ENCODE peak calls at places on chromosomes 11 and 22, in six cellular contexts. D is transverse colon; U is MM.1S; O is naive thymus-derived CD4-positive, alpha-beta T cell; G is body of pancreas; Q is lower lobe of right lung. V is an unnamed sample. For H3K4me1 and H3K9me3, the result is how much of the 10 kb centered on the place peaks cover.

GRCh38 chr11:84612645-84613044 is 1014.5 kb downstream of the DLG2 start:
- DNase-seq in D (no peak), U (no peak), O (no peak), G (no peak), Q (no peak), V (no peak)

GRCh38 chr11:133986545-133986944 is 29.8 kb upstream of the IGSF9B start:
- DNase-seq in D (no peak), U (no peak), O (no peak), G (peak), Q (no peak), V (no peak)

GRCh38 chr11:12862761-12863469 is 146.2 kb upstream of the RASSF10 start:
- DNase-seq in D (peak), U (no peak), O (no peak), G (peak), Q (no peak), V (no peak)

GRCh38 chr11:43853766-43854165 is 26.9 kb upstream of the ALKBH3 start:
- DNase-seq in D (no peak), U (no peak), O (no peak), G (no peak), Q (no peak), V (no peak)

GRCh38 chr11:128156486-128156885 is 430.9 kb downstream of the ETS1 start:
- DNase-seq in D (no peak), U (no peak), O (no peak), G (no peak), Q (no peak), V (no peak)

GRCh38 chr22:35219012-35219411 is 38.3 kb upstream of the HMGXB4 start:
- DNase-seq in D (no peak), U (no peak), O (no peak), G (no peak), Q (no peak), V (no peak)

GRCh38 chr11:35324981-35325380 is 94.4 kb downstream of the SLC1A2 start:
- DNase-seq in D (no peak), U (no peak), O (no peak), G (no peak), Q (no peak), V (no peak)

GRCh38 chr22:37051629-37052385 is at the start of gene KCTD17:
- DNase-seq in D (peak), U (peak), O (peak), G (peak), Q (peak), V (peak)

GRCh38 chr11:79434263-79434662 is 6.6 kb downstream of the TENM4 start:
- DNase-seq in D (no peak), U (no peak), O (no peak), G (no peak), Q (no peak), V (no peak)

GRCh38 chr22:36475341-36475740 is 6.1 kb downstream of the TXN2 start:
- DNase-seq in D (no peak), U (no peak), O (no peak), G (no peak), Q (no peak), V (no peak)

GRCh38 chr11:30635401-30635989 is 49.3 kb upstream of the MPPED2 start:
- DNase-seq in D (no peak), U (no peak), O (no peak), G (peak), Q (no peak), V (no peak)

GRCh38 chr11:69918231-69918937 is 99.2 kb upstream of the FGF3 start:
- DNase-seq in D (peak), U (no peak), O (no peak), G (peak), Q (peak), V (no peak)

GRCh38 chr22:17106785-17107546 is 14.2 kb downstream of the TMEM121B start:
- DNase-seq in D (no peak), U (no peak), O (no peak), G (no peak), Q (peak), V (no peak)

GRCh38 chr22:35638408-35638807 is 9.8 kb upstream of the APOL6 start:
- DNase-seq in D (peak), U (no peak), O (no peak), G (peak), Q (peak), V (no peak)

GRCh38 chr11:5364214-5364613 is 12.9 kb downstream of the OR51B6 start:
- DNase-seq in D (no peak), U (no peak), O (no peak), G (no peak), Q (no peak), V (no peak)

GRCh38 chr22:40020956-40021355 is 26.2 kb downstream of the FAM83F start:
- DNase-seq in D (no peak), U (no peak), O (no peak), G (no peak), Q (no peak), V (no peak)

GRCh38 chr22:40024201-40025061 is 29.7 kb downstream of the FAM83F start:
- DNase-seq in D (peak), U (peak), O (peak), G (peak), Q (peak), V (peak)

GRCh38 chr22:40021401-40022000 is 26.7 kb downstream of the FAM83F start:
- DNase-seq in D (no peak), U (no peak), O (no peak), G (no peak), Q (no peak), V (no peak)

GRCh38 chr22:40022536-40023225 is 27.9 kb downstream of the FAM83F start:
- DNase-seq in D (no peak), U (no peak), O (no peak), G (no peak), Q (no peak), V (no peak)

DNA sequence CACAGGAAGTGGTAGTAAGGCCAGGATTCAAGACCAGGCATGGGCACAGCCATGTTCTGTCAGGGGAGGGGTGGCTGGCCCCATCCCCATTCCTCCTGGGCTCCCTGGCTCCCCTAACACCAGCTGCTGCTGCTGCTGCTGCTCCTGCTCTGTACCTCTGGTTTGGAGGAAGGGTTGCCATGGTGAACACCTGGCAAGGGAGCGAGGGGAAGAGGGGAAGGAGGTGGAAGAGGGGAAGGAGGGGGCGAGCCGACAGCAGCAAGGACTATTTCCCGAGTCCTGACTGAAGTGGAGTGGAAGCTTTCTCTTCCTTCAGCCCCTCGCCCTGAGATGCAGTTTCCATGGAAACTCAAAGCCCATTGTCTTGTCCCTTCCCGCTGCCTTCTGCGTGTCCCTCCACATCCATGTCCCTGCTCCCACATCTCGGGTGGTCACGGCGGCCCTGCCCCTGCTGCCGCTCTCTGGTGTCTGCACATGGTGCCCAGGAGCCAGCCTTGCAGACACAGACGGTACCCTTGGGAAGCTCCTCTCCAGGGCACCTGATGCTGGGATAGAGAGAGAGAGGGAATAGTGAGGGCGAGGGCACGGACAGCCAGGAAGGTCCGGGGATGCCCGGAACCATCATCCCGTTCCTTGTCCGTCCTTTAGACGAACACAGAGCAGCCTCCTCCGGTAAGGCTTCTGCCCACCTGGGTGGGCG is 28.6 kb downstream of the FAM83F start:
- DNase-seq in D (no peak), U (no peak), O (no peak), G (no peak), Q (no peak), V (no peak)
- H3K4me1 ChIP-seq in D (under half), U (under half), O (under half), G (under half), Q (under half), V (under half)

GRCh38 chr22:27750866-27751265 is 50.7 kb downstream of the MN1 start:
- DNase-seq in D (no peak), U (no peak), O (no peak), G (no peak), Q (peak), V (no peak)
- H3K27ac ChIP-seq in D (no peak), U (no peak), O (no peak), G (no peak), Q (no peak), V (no peak)

GRCh38 chr22:47966316-47966715 is 1203.9 kb downstream of the TBC1D22A start:
- DNase-seq in D (no peak), U (no peak), O (no peak), G (no peak), Q (no peak), V (no peak)
- H3K9me3 ChIP-seq in D (under half), U (under half), O (under half), G (under half), Q (under half), V (under half)

DNA sequence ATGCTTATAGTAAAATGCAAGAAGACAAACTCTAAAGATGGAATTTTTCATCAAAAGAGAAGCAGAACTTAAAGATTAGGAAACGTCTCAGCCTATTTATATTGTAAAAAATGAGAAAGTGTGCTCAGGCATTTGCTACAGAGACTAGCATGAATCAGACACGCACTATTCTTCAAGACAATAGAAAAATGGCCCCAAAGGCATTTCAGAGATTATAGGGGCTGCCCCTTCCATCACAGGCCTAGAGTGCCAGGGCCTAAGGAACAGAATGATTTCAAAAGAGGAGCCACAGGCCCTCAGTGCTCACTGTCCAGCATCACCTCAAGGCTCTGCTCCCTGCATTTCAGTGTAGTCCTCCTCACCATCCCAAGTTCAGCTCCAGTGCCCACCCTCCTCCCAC is 27.5 kb downstream of the TNKS1BP1 start:
- DNase-seq in D (no peak), U (no peak), O (no peak), G (no peak), Q (no peak), V (no peak)
- H3K4me1 ChIP-seq in D (under half), U (under half), O (under half), G (under half), Q (under half), V (under half)

GRCh38 chr11:101582242-101583052 is 1.4 kb downstream of the TRPC6 start:
- DNase-seq in D (no peak), U (no peak), O (no peak), G (no peak), Q (no peak), V (no peak)

GRCh38 chr11:101576536-101576935 is 7.3 kb downstream of the TRPC6 start:
- DNase-seq in D (no peak), U (no peak), O (no peak), G (no peak), Q (no peak), V (no peak)
- H3K27ac ChIP-seq in D (no peak), U (no peak), O (no peak), G (no peak), Q (no peak), V (no peak)

GRCh38 chr22:10727393-10727792 is 4800.6 kb upstream of the OR11H1 start:
- DNase-seq in D (no peak), U (no peak), O (no peak), G (no peak), Q (no peak), V (no peak)
- H3K9me3 ChIP-seq in D (under half), U (under half), O (half or more), G (under half), Q (under half), V (under half)

V was measured in CD4-positive, alpha-beta memory T cell.